ENCODE peak calls at places on chromosomes 16 and 17, in seven cellular contexts. X, L, P, D, Z, J and G are unnamed samples.

GRCh38 chr17:10120749-10121148 is 77.7 kb downstream of the GAS7 start:
- DNase-seq in X (no peak), L (no peak), P (no peak), D (no peak), Z (no peak), J (no peak), G (no peak)

GRCh38 chr17:83203073-83203471 is 123.7 kb downstream of the METRNL start:
- DNase-seq in X (no peak), L (peak), P (peak), D (no peak), Z (no peak), J (peak), G (no peak)

GRCh38 chr16:15876503-15876902 is 11.9 kb downstream of the CEP20 start:
- DNase-seq in X (no peak), L (no peak), P (no peak), D (no peak), Z (no peak), J (no peak), G (no peak)

GRCh38 chr17:42698736-42699414 is 16.5 kb downstream of the CNTNAP1 start:
- DNase-seq in X (peak), L (peak), P (peak), D (peak), Z (no peak), J (peak), G (no peak)

GRCh38 chr17:492015-492399 is 139.4 kb upstream of the RPH3AL start:
- DNase-seq in X (no peak), L (no peak), P (no peak), D (no peak), Z (no peak), J (no peak), G (no peak)

GRCh38 chr16:8967437-8967821 is 3.7 kb upstream of the USP7 start:
- DNase-seq in X (no peak), L (no peak), P (no peak), D (no peak), Z (no peak), J (no peak), G (no peak)

GRCh38 chr17:55576237-55576998 is 65.2 kb upstream of the SMIM36 start:
- DNase-seq in X (peak), L (no peak), P (peak), D (no peak), Z (peak), J (peak), G (no peak)

GRCh38 chr16:50697881-50698767 is 4.7 kb downstream of the NOD2 start:
- DNase-seq in X (no peak), L (no peak), P (peak), D (no peak), Z (no peak), J (no peak), G (no peak)

GRCh38 chr16:89200124-89200849 is at the start of gene SLC22A31:
- DNase-seq in X (no peak), L (peak), P (no peak), D (no peak), Z (no peak), J (no peak), G (no peak)

GRCh38 chr16:66874079-66874775 is 6.1 kb upstream of the PDP2 start:
- DNase-seq in X (no peak), L (no peak), P (no peak), D (no peak), Z (no peak), J (no peak), G (no peak)

GRCh38 chr17:21272881-21273839 is 11.4 kb upstream of the MAP2K3 start:
- DNase-seq in X (no peak), L (peak), P (no peak), D (no peak), Z (no peak), J (no peak), G (no peak)

GRCh38 chr16:68146583-68146982 is 61.4 kb downstream of the NFATC3 start:
- DNase-seq in X (no peak), L (no peak), P (peak), D (no peak), Z (no peak), J (no peak), G (no peak)

GRCh38 chr17:7559307-7560171 is 989 bp downstream of the TNFSF13 start:
- DNase-seq in X (no peak), L (no peak), P (peak), D (no peak), Z (peak), J (no peak), G (no peak)

GRCh38 chr17:14458724-14459123 is 157.8 kb downstream of the HS3ST3B1 start:
- DNase-seq in X (no peak), L (no peak), P (no peak), D (no peak), Z (no peak), J (no peak), G (no peak)

GRCh38 chr17:56929362-56929969 is 15.6 kb upstream of the TRIM25 start:
- DNase-seq in X (no peak), L (no peak), P (no peak), D (no peak), Z (no peak), J (no peak), G (no peak)

GRCh38 chr17:41777579-41778188 is 8.8 kb downstream of the JUP start:
- DNase-seq in X (peak), L (peak), P (peak), D (no peak), Z (peak), J (peak), G (no peak)

GRCh38 chr17:28657756-28658155 is 4.0 kb downstream of the SDF2 start:
- DNase-seq in X (no peak), L (no peak), P (no peak), D (no peak), Z (no peak), J (no peak), G (no peak)

GRCh38 chr17:5209396-5209795 is 17.7 kb upstream of the ZNF594 start:
- DNase-seq in X (no peak), L (no peak), P (no peak), D (no peak), Z (no peak), J (no peak), G (no peak)

GRCh38 chr16:11705311-11705710 is 37.1 kb downstream of the SNN start:
- DNase-seq in X (no peak), L (no peak), P (no peak), D (no peak), Z (no peak), J (no peak), G (no peak)

GRCh38 chr17:42116705-42117396 is 4.3 kb downstream of the KAT2A start:
- DNase-seq in X (peak), L (peak), P (peak), D (no peak), Z (peak), J (peak), G (peak)

GRCh38 chr17:8123695-8124349 is at the start of gene HES7:
- DNase-seq in X (no peak), L (peak), P (no peak), D (no peak), Z (no peak), J (no peak), G (no peak)

GRCh38 chr17:45347451-45347850 is 30.6 kb upstream of the MAP3K14 start:
- DNase-seq in X (no peak), L (no peak), P (no peak), D (no peak), Z (no peak), J (no peak), G (no peak)